ENCODE peak calls at places on chromosomes 2 and 18, in four cellular contexts. W is IMR-90, D is lower lobe of right lung, V is AG10803. P is an unnamed sample.

GRCh38 chr2:211407076-211407475 is 850.7 kb downstream of the CPS1 start:
- DNase-seq in W (no peak), D (no peak), V (no peak), P (peak)

GRCh38 chr2:82825410-82826090 is 1633.5 kb downstream of the SUCLG1 start:
- DNase-seq in W (no peak), D (no peak), V (no peak), P (no peak)

GRCh38 chr18:8011906-8012305 is 444.8 kb downstream of the PTPRM start:
- DNase-seq in W (no peak), D (no peak), V (no peak), P (no peak)

GRCh38 chr2:148338544-148338943 is 306.0 kb upstream of the EPC2 start:
- DNase-seq in W (peak), D (no peak), V (peak), P (peak)

GRCh38 chr18:13258792-13259385 is 40.3 kb downstream of the LDLRAD4 start:
- DNase-seq in W (no peak), D (no peak), V (peak), P (no peak)

GRCh38 chr2:198157314-198157713 is 352.9 kb downstream of the PLCL1 start:
- DNase-seq in W (no peak), D (no peak), V (no peak), P (no peak)

GRCh38 chr2:46351388-46352141 is 54.4 kb downstream of the EPAS1 start:
- DNase-seq in W (no peak), D (peak), V (no peak), P (peak)

GRCh38 chr2:197079832-197080555 is 153.5 kb upstream of the PGAP1 start:
- DNase-seq in W (peak), D (no peak), V (peak), P (no peak)

GRCh38 chr2:229130522-229130921 is 140.6 kb downstream of the PID1 start:
- DNase-seq in W (no peak), D (no peak), V (no peak), P (no peak)

GRCh38 chr2:238096311-238097011 is 3.7 kb upstream of the ESPNL start:
- DNase-seq in W (no peak), D (no peak), V (no peak), P (no peak)

GRCh38 chr2:175004980-175005832 is at the start of gene CHN1:
- DNase-seq in W (peak), D (peak), V (peak), P (peak)

GRCh38 chr18:22483407-22483806 is 65.7 kb upstream of the CTAGE1 start:
- DNase-seq in W (no peak), D (no peak), V (no peak), P (no peak)

GRCh38 chr2:11344956-11345671 is 678 bp upstream of the ROCK2 start:
- DNase-seq in W (peak), D (peak), V (peak), P (peak)

GRCh38 chr2:124027182-124027581 is 2.1 kb downstream of the CNTNAP5 start:
- DNase-seq in W (peak), D (no peak), V (peak), P (peak)

GRCh38 chr2:124034265-124034664 is 9.2 kb downstream of the CNTNAP5 start:
- DNase-seq in W (no peak), D (no peak), V (no peak), P (no peak)

GRCh38 chr2:124035001-124035400 is 9.9 kb downstream of the CNTNAP5 start:
- DNase-seq in W (no peak), D (no peak), V (no peak), P (no peak)

GRCh38 chr2:124032799-124033198 is 7.7 kb downstream of the CNTNAP5 start:
- DNase-seq in W (no peak), D (no peak), V (no peak), P (no peak)
- H3K4me3 ChIP-seq in W (no peak), D (no peak), V (no peak), P (no peak)

DNA sequence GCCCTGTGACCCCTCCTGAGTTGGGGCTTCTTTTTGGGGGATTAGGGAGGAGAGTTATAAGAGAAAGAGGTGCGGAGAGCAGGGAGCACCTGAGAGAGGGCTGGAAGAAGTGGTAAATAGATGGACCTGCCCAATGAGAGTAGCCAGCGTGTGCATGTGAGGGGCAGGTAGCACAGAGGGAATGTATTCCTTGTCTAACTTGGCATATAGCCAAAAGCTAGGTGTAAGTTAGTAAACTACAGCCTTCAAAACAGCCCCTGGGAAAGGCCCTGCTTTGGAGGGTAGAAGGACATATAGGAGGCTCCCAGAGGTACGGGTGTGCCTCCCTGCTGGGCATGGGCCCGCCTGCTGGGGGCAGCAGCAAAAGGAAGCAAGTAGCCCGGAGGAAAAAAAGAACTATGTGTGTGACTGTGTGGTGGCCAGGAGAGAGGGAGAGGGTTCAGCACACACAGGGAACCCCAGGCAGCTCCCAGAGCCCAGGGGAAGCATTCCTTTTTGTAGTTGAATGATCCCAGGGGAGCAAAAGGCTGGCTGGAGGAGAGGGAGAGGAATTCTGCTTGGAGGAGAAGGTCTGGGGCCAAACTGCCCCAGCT is 48.0 kb downstream of the TCF7L1 start:
- DNase-seq in W (no peak), D (no peak), V (peak), P (no peak)
- TF ChIP-seq CTCF in W (no peak), D (no peak), V (no peak), P (peak)

GRCh38 chr18:3529597-3529996 is 79.6 kb downstream of the TGIF1 start:
- DNase-seq in W (no peak), D (no peak), V (no peak), P (peak)
- H3K4me3 ChIP-seq in W (no peak), D (no peak), V (no peak), P (no peak)

GRCh38 chr18:75884728-75885127 is 457.2 kb upstream of the SMIM21 start:
- DNase-seq in W (no peak), D (no peak), V (no peak), P (peak)
- TF ChIP-seq CTCF in W (no peak), D (no peak), V (no peak), P (no peak)

P was measured in cardiac fibroblast.